ENCODE peak calls at places on chromosome 13, in five cellular contexts. I, S, V, T and U are unnamed samples.

GRCh38 chr13:30744056-30744684 is 8.8 kb downstream of the ALOX5AP start:
- DNase-seq in I (peak; percentile 63), S (peak; percentile 74), V (peak; percentile 73), T (no peak), U (no peak)

GRCh38 chr13:38002596-38002995 is 133.0 kb upstream of the TRPC4 start:
- DNase-seq in I (no peak), S (no peak), V (no peak), T (peak; percentile 99), U (no peak)

GRCh38 chr13:46866150-46866549 is 30.7 kb downstream of the HTR2A start:
- DNase-seq in I (no peak), S (peak; percentile 21), V (no peak), T (no peak), U (peak; percentile 84)

GRCh38 chr13:34216251-34216650 is 398.3 kb downstream of the RFC3 start:
- DNase-seq in I (no peak), S (no peak), V (no peak), T (no peak), U (no peak)

GRCh38 chr13:43058836-43059235 is 35.5 kb downstream of the DNAJC15 start:
- DNase-seq in I (no peak), S (peak; percentile 48), V (no peak), T (no peak), U (no peak)

GRCh38 chr13:67366533-67366932 is 136.4 kb upstream of the PCDH9 start:
- DNase-seq in I (no peak), S (peak; percentile 14), V (no peak), T (no peak), U (no peak)

GRCh38 chr13:90746230-90746629 is 601.3 kb upstream of the MIR17HG start:
- DNase-seq in I (no peak), S (no peak), V (no peak), T (no peak), U (no peak)

GRCh38 chr13:28324181-28324789 is 170.6 kb downstream of the FLT1 start:
- DNase-seq in I (peak; percentile 27), S (peak; percentile 43), V (peak; percentile 27), T (peak; percentile 31), U (no peak)

GRCh38 chr13:26010487-26011207 is 41.2 kb downstream of the SHISA2 start:
- DNase-seq in I (no peak), S (no peak), V (no peak), T (no peak), U (no peak)

GRCh38 chr13:52686381-52686780 is 33.7 kb downstream of the SUGT1 start:
- DNase-seq in I (no peak), S (peak; percentile 9), V (no peak), T (no peak), U (no peak)

GRCh38 chr13:77815330-77815729 is 103.3 kb downstream of the EDNRB start:
- DNase-seq in I (no peak), S (no peak), V (no peak), T (no peak), U (no peak)

GRCh38 chr13:101481421-101481820 is 28.9 kb downstream of the ITGBL1 start:
- DNase-seq in I (no peak), S (no peak), V (no peak), T (no peak), U (no peak)

GRCh38 chr13:52378312-52378711 is 27.7 kb downstream of the THSD1 start:
- DNase-seq in I (no peak), S (no peak), V (no peak), T (no peak), U (no peak)

GRCh38 chr13:31201341-31202024 is 1.7 kb downstream of the B3GLCT start:
- DNase-seq in I (no peak), S (peak; percentile 50), V (no peak), T (no peak), U (no peak)

GRCh38 chr13:78742659-78743058 is 83.7 kb upstream of the OBI1 start:
- DNase-seq in I (no peak), S (no peak), V (no peak), T (no peak), U (no peak)

GRCh38 chr13:100646030-100646673 is 28.4 kb downstream of the TMTC4 start:
- DNase-seq in I (no peak), S (peak; percentile 40), V (no peak), T (peak; percentile 17), U (peak; percentile 18)